ENCODE peak calls at places on chromosome 4, in nine cellular contexts. T, N, M, W, K, Z, F, X and D are unnamed samples.

GRCh38 chr4:81531410-81531809 is 59.7 kb upstream of the RASGEF1B start:
- DNase-seq in T (no peak), N (no peak), M (no peak), W (no peak), K (no peak), Z (no peak), F (no peak), X (no peak), D (no peak)

GRCh38 chr4:124970011-124970410 is 257.5 kb upstream of the ANKRD50 start:
- DNase-seq in T (no peak), N (peak; percentile 70), M (no peak), W (no peak), K (no peak), Z (no peak), F (no peak), X (peak; percentile 37), D (no peak)

GRCh38 chr4:121154103-121154515 is 10.0 kb downstream of the TNIP3 start:
- DNase-seq in T (no peak), N (no peak), M (no peak), W (no peak), K (no peak), Z (no peak), F (peak; percentile 70), X (no peak), D (no peak)

GRCh38 chr4:119641765-119642164 is 13.2 kb upstream of the PDE5A start:
- DNase-seq in T (no peak), N (no peak), M (no peak), W (no peak), K (no peak), Z (no peak), F (no peak), X (no peak), D (no peak)

GRCh38 chr4:17787315-17787714 is 5.9 kb upstream of the FAM184B start:
- DNase-seq in T (no peak), N (peak; percentile 63), M (no peak), W (no peak), K (no peak), Z (no peak), F (no peak), X (peak; percentile 29), D (no peak)

GRCh38 chr4:11628093-11628725 is 199.5 kb upstream of the HS3ST1 start:
- DNase-seq in T (no peak), N (peak; percentile 54), M (no peak), W (no peak), K (no peak), Z (no peak), F (no peak), X (no peak), D (no peak)

GRCh38 chr4:992297-993110 is 700 bp downstream of the SLC26A1 start:
- DNase-seq in T (no peak), N (peak; percentile 79), M (no peak), W (no peak), K (no peak), Z (no peak), F (no peak), X (no peak), D (no peak)

GRCh38 chr4:5693871-5694270 is 14.5 kb downstream of the EVC2 start:
- DNase-seq in T (no peak), N (no peak), M (no peak), W (no peak), K (no peak), Z (no peak), F (no peak), X (no peak), D (no peak)

GRCh38 chr4:83981156-83981555 is 445.2 kb downstream of the GPAT3 start:
- DNase-seq in T (no peak), N (no peak), M (no peak), W (no peak), K (no peak), Z (no peak), F (no peak), X (no peak), D (no peak)

GRCh38 chr4:41361831-41362646 is 105.3 kb downstream of the UCHL1 start:
- DNase-seq in T (no peak), N (no peak), M (peak; percentile 34), W (no peak), K (no peak), Z (no peak), F (no peak), X (no peak), D (no peak)

GRCh38 chr4:17203767-17204166 is 305.3 kb upstream of the LDB2 start:
- DNase-seq in T (no peak), N (no peak), M (no peak), W (no peak), K (no peak), Z (no peak), F (no peak), X (no peak), D (no peak)

GRCh38 chr4:1974836-1975235 is 33.9 kb downstream of the NELFA start:
- DNase-seq in T (no peak), N (no peak), M (no peak), W (no peak), K (no peak), Z (no peak), F (no peak), X (no peak), D (no peak)

GRCh38 chr4:55125763-55126541 is 557 bp upstream of the KDR start:
- DNase-seq in T (no peak), N (peak; percentile 19), M (no peak), W (no peak), K (no peak), Z (peak; percentile 69), F (no peak), X (no peak), D (no peak)

GRCh38 chr4:29224911-29225310 is 1495.3 kb upstream of the PCDH7 start:
- DNase-seq in T (no peak), N (no peak), M (no peak), W (no peak), K (no peak), Z (no peak), F (no peak), X (no peak), D (no peak)

GRCh38 chr4:141307241-141307689 is 86.6 kb downstream of the ZNF330 start:
- DNase-seq in T (peak; percentile 46), N (peak; percentile 77), M (peak; percentile 9), W (no peak), K (peak; percentile 3), Z (peak; percentile 85), F (peak; percentile 53), X (peak; percentile 62), D (peak; percentile 11)

GRCh38 chr4:165537028-165537648 is 158.3 kb downstream of the CPE start:
- DNase-seq in T (peak; percentile 22), N (peak; percentile 75), M (peak; percentile 24), W (no peak), K (peak; percentile 23), Z (no peak), F (peak; percentile 40), X (peak; percentile 26), D (no peak)

GRCh38 chr4:26081795-26082498 is 167.9 kb downstream of the SMIM20 start:
- DNase-seq in T (no peak), N (peak; percentile 70), M (no peak), W (no peak), K (peak; percentile 38), Z (no peak), F (peak; percentile 43), X (no peak), D (no peak)

GRCh38 chr4:814312-814850 is 11.5 kb downstream of the CPLX1 start:
- DNase-seq in T (no peak), N (no peak), M (no peak), W (no peak), K (no peak), Z (no peak), F (no peak), X (no peak), D (no peak)

GRCh38 chr4:2222838-2223237 is 19.1 kb downstream of the HAUS3 start:
- DNase-seq in T (no peak), N (no peak), M (no peak), W (no peak), K (no peak), Z (peak; percentile 68), F (no peak), X (no peak), D (no peak)

GRCh38 chr4:16626945-16627344 is 271.5 kb downstream of the LDB2 start:
- DNase-seq in T (peak; percentile 82), N (peak; percentile 96), M (no peak), W (no peak), K (no peak), Z (no peak), F (no peak), X (peak; percentile 96), D (no peak)

GRCh38 chr4:7675612-7676320 is 241.0 kb upstream of the PSAPL1 start:
- DNase-seq in T (no peak), N (no peak), M (no peak), W (no peak), K (no peak), Z (no peak), F (no peak), X (no peak), D (no peak)

GRCh38 chr4:110865611-110866254 is 242.9 kb upstream of the PITX2 start:
- DNase-seq in T (peak; percentile 67), N (peak; percentile 35), M (no peak), W (no peak), K (no peak), Z (no peak), F (no peak), X (peak; percentile 36), D (no peak)

GRCh38 chr4:5711479-5712184 is 631 bp downstream of the EVC start:
- DNase-seq in T (no peak), N (peak; percentile 55), M (no peak), W (no peak), K (no peak), Z (peak; percentile 82), F (no peak), X (peak; percentile 51), D (no peak)

GRCh38 chr4:41178372-41179085 is 35.8 kb downstream of the APBB2 start:
- DNase-seq in T (peak; percentile 93), N (peak; percentile 95), M (no peak), W (no peak), K (no peak), Z (no peak), F (no peak), X (peak; percentile 90), D (no peak)

GRCh38 chr4:183074288-183074990 is 24.6 kb upstream of the WWC2 start:
- DNase-seq in T (no peak), N (peak; percentile 34), M (no peak), W (no peak), K (no peak), Z (peak; percentile 67), F (no peak), X (no peak), D (no peak)

GRCh38 chr4:4226606-4227438 is at the start of gene OTOP1:
- DNase-seq in T (no peak), N (no peak), M (no peak), W (no peak), K (no peak), Z (peak; percentile 50), F (no peak), X (no peak), D (no peak)

GRCh38 chr4:80788798-80789197 is 241.7 kb upstream of the BMP3 start:
- DNase-seq in T (no peak), N (peak; percentile 52), M (no peak), W (no peak), K (peak; percentile 11), Z (no peak), F (no peak), X (no peak), D (no peak)

GRCh38 chr4:140078366-140078765 is 75.6 kb downstream of the MAML3 start:
- DNase-seq in T (no peak), N (peak; percentile 60), M (no peak), W (no peak), K (no peak), Z (peak; percentile 86), F (no peak), X (peak; percentile 61), D (no peak)

GRCh38 chr4:90841676-90842075 is 714.5 kb downstream of the CCSER1 start:
- DNase-seq in T (no peak), N (peak; percentile 37), M (no peak), W (no peak), K (no peak), Z (no peak), F (no peak), X (no peak), D (no peak)

GRCh38 chr4:3207531-3208037 is 41.4 kb upstream of the MSANTD1 start:
- DNase-seq in T (peak; percentile 47), N (peak; percentile 31), M (no peak), W (no peak), K (no peak), Z (no peak), F (no peak), X (no peak), D (no peak)

GRCh38 chr4:23455482-23455881 is 434.4 kb downstream of the PPARGC1A start:
- DNase-seq in T (no peak), N (no peak), M (no peak), W (no peak), K (no peak), Z (peak; percentile 73), F (no peak), X (no peak), D (no peak)